ENCODE peak calls at places on chromosome 1, in four cellular contexts. R is WTC11, F is GM12878, O is HepG2. K is an unnamed sample.

GRCh38 chr1:30314591-30314990 is 408.8 kb downstream of the MATN1 start:
- DNase-seq in R (no peak), F (no peak), O (no peak), K (no peak)

GRCh38 chr1:179031855-179032513 is 6.3 kb downstream of the FAM20B start:
- DNase-seq in R (no peak), F (no peak), O (no peak), K (no peak)

GRCh38 chr1:167455786-167456446 is 62.4 kb downstream of the CD247 start:
- DNase-seq in R (no peak), F (no peak), O (no peak), K (no peak)

GRCh38 chr1:48031676-48032075 is 34.5 kb upstream of the TRABD2B start:
- DNase-seq in R (no peak), F (no peak), O (no peak), K (no peak)

GRCh38 chr1:228306275-228307217 is 98.7 kb downstream of the OBSCN start:
- DNase-seq in R (no peak), F (no peak), O (no peak), K (no peak)

GRCh38 chr1:170662561-170662971 is 1.4 kb upstream of the PRRX1 start:
- DNase-seq in R (no peak), F (no peak), O (no peak), K (no peak)

GRCh38 chr1:212515329-212515760 is 82.6 kb downstream of the NENF start:
- DNase-seq in R (no peak), F (no peak), O (no peak), K (no peak)

GRCh38 chr1:51519048-51519856 is at the start of gene EPS15:
- DNase-seq in R (peak), F (no peak), O (peak), K (peak)

GRCh38 chr1:23553896-23554480 is 5.3 kb downstream of the ID3 start:
- DNase-seq in R (peak), F (no peak), O (no peak), K (no peak)

GRCh38 chr1:190864013-190864610 is 386.4 kb upstream of the BRINP3 start:
- DNase-seq in R (no peak), F (no peak), O (no peak), K (no peak)

GRCh38 chr1:226526801-226527595 is 21.6 kb upstream of the STUM start:
- DNase-seq in R (peak), F (no peak), O (peak), K (peak)

GRCh38 chr1:31581821-31582810 is 5.8 kb downstream of the TINAGL1 start:
- DNase-seq in R (no peak), F (no peak), O (no peak), K (no peak)

GRCh38 chr1:53735681-53736080 is 3.3 kb downstream of the GLIS1 start:
- DNase-seq in R (no peak), F (no peak), O (no peak), K (no peak)

GRCh38 chr1:7335224-7335879 is 435.7 kb upstream of the VAMP3 start:
- DNase-seq in R (no peak), F (no peak), O (no peak), K (no peak)

GRCh38 chr1:204220217-204220616 is 6.4 kb upstream of the GOLT1A start:
- DNase-seq in R (no peak), F (no peak), O (no peak), K (no peak)
- TF ChIP-seq CREM in R (no peak), F (no peak), O (no peak), K (no peak)

GRCh38 chr1:200147742-200148141 is 120.2 kb downstream of the NR5A2 start:
- DNase-seq in R (no peak), F (no peak), O (no peak), K (no peak)

GRCh38 chr1:200154069-200154767 is 126.7 kb downstream of the NR5A2 start:
- DNase-seq in R (no peak), F (peak), O (no peak), K (peak)

GRCh38 chr1:200157718-200158117 is 130.2 kb downstream of the NR5A2 start:
- DNase-seq in R (no peak), F (no peak), O (no peak), K (no peak)

GRCh38 chr1:200150721-200151120 is 123.2 kb downstream of the NR5A2 start:
- DNase-seq in R (no peak), F (peak), O (no peak), K (peak)

DNA sequence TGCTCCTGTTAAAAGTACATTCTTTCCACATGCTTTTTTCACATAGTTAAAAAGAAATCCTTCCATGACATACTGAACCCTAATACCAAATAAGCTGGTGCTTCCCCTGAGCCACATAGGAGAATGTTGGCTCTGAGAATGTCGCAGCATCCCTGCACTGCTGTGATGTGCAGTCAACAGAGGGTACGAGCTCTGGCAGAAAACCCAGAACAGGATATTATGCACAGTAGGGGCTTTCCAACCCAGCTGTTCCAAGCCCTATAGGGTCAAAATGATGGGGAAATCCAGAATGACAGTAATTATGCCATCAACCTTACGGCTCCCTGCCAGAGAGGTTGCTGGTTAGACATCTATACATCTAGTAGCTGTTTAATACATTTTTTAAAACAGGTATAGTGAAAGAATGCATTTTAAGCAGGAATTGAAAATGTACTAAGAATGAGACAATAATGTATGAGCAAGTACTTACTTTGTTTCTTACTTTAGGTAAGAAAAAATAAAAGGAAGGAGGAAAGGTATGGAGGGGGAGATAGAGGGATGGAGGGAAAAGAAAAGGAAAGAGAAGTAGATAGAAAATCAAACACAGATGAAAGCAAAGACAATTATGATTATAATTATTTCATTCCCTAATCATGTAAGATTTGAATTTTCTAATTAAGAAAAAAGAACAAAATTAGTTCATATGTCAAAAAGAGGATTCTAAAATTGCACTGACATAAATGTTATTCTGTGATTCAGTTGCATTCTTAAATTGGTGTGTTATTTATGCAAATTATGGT is 126.0 kb downstream of the NR5A2 start:
- DNase-seq in R (no peak), F (peak), O (no peak), K (no peak)
- TF ChIP-seq CREM in R (no peak), F (peak), O (no peak), K (no peak)

GRCh38 chr1:93822710-93823425 is 56.1 kb downstream of the DNTTIP2 start:
- DNase-seq in R (no peak), F (no peak), O (no peak), K (no peak)

GRCh38 chr1:93821412-93822144 is 57.4 kb downstream of the DNTTIP2 start:
- DNase-seq in R (no peak), F (no peak), O (no peak), K (no peak)

GRCh38 chr1:93827633-93828436 is 51.2 kb downstream of the DNTTIP2 start:
- DNase-seq in R (no peak), F (no peak), O (peak), K (no peak)

GRCh38 chr1:93827128-93827527 is 51.9 kb downstream of the DNTTIP2 start:
- DNase-seq in R (no peak), F (no peak), O (no peak), K (no peak)

GRCh38 chr1:93824869-93825268 is 54.1 kb downstream of the DNTTIP2 start:
- DNase-seq in R (no peak), F (no peak), O (no peak), K (no peak)
- TF ChIP-seq CREM in R (no peak), F (no peak), O (no peak), K (no peak)

GRCh38 chr1:76198452-76198851 is 123.9 kb downstream of the ST6GALNAC3 start:
- DNase-seq in R (no peak), F (no peak), O (no peak), K (no peak)
- TF ChIP-seq CREM in R (no peak), F (no peak), O (no peak), K (no peak)